ENCODE peak calls at places on chromosomes 2 and 18, in ten cellular contexts. One of them, this sample, is unnamed. For H3K4me1, the result is how much of the 10 kb centered on the place peaks cover.

GRCh38 chr2:190759749-190760213 is 110.9 kb downstream of the NAB1 start:
- DNase-seq in small intestine: peak
- DNase-seq in cardiac muscle cell: peak
- DNase-seq in A549: peak
- DNase-seq in breast epithelium: no peak
- DNase-seq in prostate gland: no peak
- DNase-seq in psoas muscle: no peak
- DNase-seq in fibroblast of lung: peak
- DNase-seq in CD4-positive, CD25-positive, alpha-beta regulatory T cell: no peak
- DNase-seq in ovary: no peak
- DNase-seq in this sample: no peak

GRCh38 chr2:33706410-33706809 is 107.3 kb upstream of the FAM98A start:
- DNase-seq in small intestine: no peak
- DNase-seq in cardiac muscle cell: no peak
- DNase-seq in A549: no peak
- DNase-seq in breast epithelium: no peak
- DNase-seq in prostate gland: no peak
- DNase-seq in psoas muscle: no peak
- DNase-seq in fibroblast of lung: no peak
- DNase-seq in CD4-positive, CD25-positive, alpha-beta regulatory T cell: no peak
- DNase-seq in ovary: no peak
- DNase-seq in this sample: no peak

GRCh38 chr2:220227272-220227920 is 600.0 kb downstream of the SLC4A3 start:
- DNase-seq in small intestine: no peak
- DNase-seq in cardiac muscle cell: peak
- DNase-seq in A549: no peak
- DNase-seq in breast epithelium: no peak
- DNase-seq in prostate gland: no peak
- DNase-seq in psoas muscle: no peak
- DNase-seq in fibroblast of lung: peak
- DNase-seq in CD4-positive, CD25-positive, alpha-beta regulatory T cell: no peak
- DNase-seq in ovary: no peak
- DNase-seq in this sample: no peak

GRCh38 chr18:3450358-3451107 is 561 bp downstream of the TGIF1 start:
- DNase-seq in small intestine: peak
- DNase-seq in cardiac muscle cell: peak
- DNase-seq in A549: peak
- DNase-seq in breast epithelium: peak
- DNase-seq in prostate gland: peak
- DNase-seq in psoas muscle: peak
- DNase-seq in fibroblast of lung: peak
- DNase-seq in CD4-positive, CD25-positive, alpha-beta regulatory T cell: peak
- DNase-seq in ovary: peak
- DNase-seq in this sample: peak

GRCh38 chr18:42114310-42114943 is 159.4 kb downstream of the PIK3C3 start:
- DNase-seq in small intestine: peak
- DNase-seq in cardiac muscle cell: peak
- DNase-seq in A549: peak
- DNase-seq in breast epithelium: no peak
- DNase-seq in prostate gland: peak
- DNase-seq in psoas muscle: peak
- DNase-seq in fibroblast of lung: peak
- DNase-seq in CD4-positive, CD25-positive, alpha-beta regulatory T cell: peak
- DNase-seq in ovary: peak
- DNase-seq in this sample: no peak

GRCh38 chr2:125679903-125680302 is 976.1 kb upstream of the GYPC start:
- DNase-seq in small intestine: no peak
- DNase-seq in cardiac muscle cell: no peak
- DNase-seq in A549: no peak
- DNase-seq in breast epithelium: no peak
- DNase-seq in prostate gland: no peak
- DNase-seq in psoas muscle: no peak
- DNase-seq in fibroblast of lung: no peak
- DNase-seq in CD4-positive, CD25-positive, alpha-beta regulatory T cell: no peak
- DNase-seq in ovary: no peak
- DNase-seq in this sample: no peak

GRCh38 chr2:109612991-109613921 is 510 bp downstream of the SEPTIN10 start:
- DNase-seq in small intestine: peak
- DNase-seq in cardiac muscle cell: peak
- DNase-seq in A549: peak
- DNase-seq in breast epithelium: no peak
- DNase-seq in prostate gland: peak
- DNase-seq in psoas muscle: peak
- DNase-seq in fibroblast of lung: peak
- DNase-seq in CD4-positive, CD25-positive, alpha-beta regulatory T cell: peak
- DNase-seq in ovary: peak
- DNase-seq in this sample: no peak

GRCh38 chr18:37956902-37957301 is 391.3 kb upstream of the CELF4 start:
- DNase-seq in small intestine: no peak
- DNase-seq in cardiac muscle cell: no peak
- DNase-seq in A549: no peak
- DNase-seq in breast epithelium: no peak
- DNase-seq in prostate gland: no peak
- DNase-seq in psoas muscle: no peak
- DNase-seq in fibroblast of lung: no peak
- DNase-seq in CD4-positive, CD25-positive, alpha-beta regulatory T cell: no peak
- DNase-seq in ovary: no peak
- DNase-seq in this sample: no peak

GRCh38 chr2:60262178-60262577 is 291.3 kb downstream of the BCL11A start:
- DNase-seq in small intestine: no peak
- DNase-seq in cardiac muscle cell: no peak
- DNase-seq in A549: no peak
- DNase-seq in breast epithelium: no peak
- DNase-seq in prostate gland: no peak
- DNase-seq in psoas muscle: no peak
- DNase-seq in fibroblast of lung: no peak
- DNase-seq in CD4-positive, CD25-positive, alpha-beta regulatory T cell: no peak
- DNase-seq in ovary: no peak
- DNase-seq in this sample: no peak

GRCh38 chr2:11658623-11659475 is 11.1 kb downstream of the NTSR2 start:
- DNase-seq in small intestine: no peak
- DNase-seq in cardiac muscle cell: no peak
- DNase-seq in A549: peak
- DNase-seq in breast epithelium: no peak
- DNase-seq in prostate gland: no peak
- DNase-seq in psoas muscle: peak
- DNase-seq in fibroblast of lung: no peak
- DNase-seq in CD4-positive, CD25-positive, alpha-beta regulatory T cell: no peak
- DNase-seq in ovary: no peak
- DNase-seq in this sample: no peak

GRCh38 chr18:42164556-42164955 is 209.5 kb downstream of the PIK3C3 start:
- DNase-seq in small intestine: no peak
- DNase-seq in cardiac muscle cell: peak
- DNase-seq in A549: no peak
- DNase-seq in breast epithelium: no peak
- DNase-seq in prostate gland: no peak
- DNase-seq in psoas muscle: no peak
- DNase-seq in fibroblast of lung: peak
- DNase-seq in CD4-positive, CD25-positive, alpha-beta regulatory T cell: no peak
- DNase-seq in ovary: no peak
- DNase-seq in this sample: no peak

GRCh38 chr2:201909348-201909747 is 103.0 kb downstream of the CDK15 start:
- DNase-seq in small intestine: no peak
- DNase-seq in cardiac muscle cell: peak
- DNase-seq in A549: peak
- DNase-seq in breast epithelium: no peak
- DNase-seq in prostate gland: no peak
- DNase-seq in psoas muscle: no peak
- DNase-seq in fibroblast of lung: peak
- DNase-seq in CD4-positive, CD25-positive, alpha-beta regulatory T cell: no peak
- DNase-seq in ovary: no peak
- DNase-seq in this sample: no peak

GRCh38 chr2:193743089-193743488 is 1548.4 kb upstream of the TMEFF2 start:
- DNase-seq in small intestine: no peak
- DNase-seq in cardiac muscle cell: no peak
- DNase-seq in A549: no peak
- DNase-seq in breast epithelium: no peak
- DNase-seq in prostate gland: no peak
- DNase-seq in psoas muscle: no peak
- DNase-seq in fibroblast of lung: no peak
- DNase-seq in CD4-positive, CD25-positive, alpha-beta regulatory T cell: no peak
- DNase-seq in ovary: no peak
- DNase-seq in this sample: no peak

GRCh38 chr2:54386993-54387590 is 69.0 kb upstream of the SPTBN1 start:
- DNase-seq in small intestine: no peak
- DNase-seq in cardiac muscle cell: peak
- DNase-seq in A549: no peak
- DNase-seq in breast epithelium: no peak
- DNase-seq in prostate gland: no peak
- DNase-seq in psoas muscle: peak
- DNase-seq in fibroblast of lung: peak
- DNase-seq in CD4-positive, CD25-positive, alpha-beta regulatory T cell: no peak
- DNase-seq in ovary: no peak
- DNase-seq in this sample: no peak

GRCh38 chr2:231925303-231926179 is 655 bp downstream of the NPPC start:
- DNase-seq in small intestine: peak
- DNase-seq in cardiac muscle cell: peak
- DNase-seq in A549: peak
- DNase-seq in breast epithelium: peak
- DNase-seq in prostate gland: peak
- DNase-seq in psoas muscle: peak
- DNase-seq in fibroblast of lung: peak
- DNase-seq in CD4-positive, CD25-positive, alpha-beta regulatory T cell: peak
- DNase-seq in ovary: peak
- DNase-seq in this sample: peak
- H3K4me3 ChIP-seq in small intestine: no peak
- H3K4me3 ChIP-seq in cardiac muscle cell: peak
- H3K4me3 ChIP-seq in A549: peak
- H3K4me3 ChIP-seq in breast epithelium: peak
- H3K4me3 ChIP-seq in prostate gland: peak
- H3K4me3 ChIP-seq in psoas muscle: peak
- H3K4me3 ChIP-seq in fibroblast of lung: no peak
- H3K4me3 ChIP-seq in CD4-positive, CD25-positive, alpha-beta regulatory T cell: no peak
- H3K4me3 ChIP-seq in ovary: peak
- H3K4me3 ChIP-seq in this sample: peak

GRCh38 chr2:238124488-238125126 is 13.9 kb upstream of the KLHL30 start:
- DNase-seq in small intestine: no peak
- DNase-seq in cardiac muscle cell: no peak
- DNase-seq in A549: no peak
- DNase-seq in breast epithelium: no peak
- DNase-seq in prostate gland: no peak
- DNase-seq in psoas muscle: no peak
- DNase-seq in fibroblast of lung: no peak
- DNase-seq in CD4-positive, CD25-positive, alpha-beta regulatory T cell: no peak
- DNase-seq in ovary: no peak
- DNase-seq in this sample: no peak

GRCh38 chr2:238127165-238128060 is 11.1 kb upstream of the KLHL30 start:
- DNase-seq in small intestine: no peak
- DNase-seq in cardiac muscle cell: peak
- DNase-seq in A549: peak
- DNase-seq in breast epithelium: no peak
- DNase-seq in prostate gland: no peak
- DNase-seq in psoas muscle: peak
- DNase-seq in fibroblast of lung: peak
- DNase-seq in CD4-positive, CD25-positive, alpha-beta regulatory T cell: no peak
- DNase-seq in ovary: no peak
- DNase-seq in this sample: no peak

GRCh38 chr2:238125127-238125885 is 13.2 kb upstream of the KLHL30 start:
- DNase-seq in small intestine: no peak
- DNase-seq in cardiac muscle cell: no peak
- DNase-seq in A549: no peak
- DNase-seq in breast epithelium: no peak
- DNase-seq in prostate gland: no peak
- DNase-seq in psoas muscle: peak
- DNase-seq in fibroblast of lung: no peak
- DNase-seq in CD4-positive, CD25-positive, alpha-beta regulatory T cell: no peak
- DNase-seq in ovary: no peak
- DNase-seq in this sample: no peak

GRCh38 chr2:238126775-238127164 is 11.7 kb upstream of the KLHL30 start:
- DNase-seq in small intestine: no peak
- DNase-seq in cardiac muscle cell: no peak
- DNase-seq in A549: no peak
- DNase-seq in breast epithelium: no peak
- DNase-seq in prostate gland: no peak
- DNase-seq in psoas muscle: no peak
- DNase-seq in fibroblast of lung: no peak
- DNase-seq in CD4-positive, CD25-positive, alpha-beta regulatory T cell: no peak
- DNase-seq in ovary: no peak
- DNase-seq in this sample: no peak

GRCh38 chr2:238126338-238126737 is 12.1 kb upstream of the KLHL30 start:
- DNase-seq in small intestine: no peak
- DNase-seq in cardiac muscle cell: no peak
- DNase-seq in A549: no peak
- DNase-seq in breast epithelium: no peak
- DNase-seq in prostate gland: no peak
- DNase-seq in psoas muscle: no peak
- DNase-seq in fibroblast of lung: no peak
- DNase-seq in CD4-positive, CD25-positive, alpha-beta regulatory T cell: no peak
- DNase-seq in ovary: no peak
- DNase-seq in this sample: no peak
- H3K27ac ChIP-seq in small intestine: no peak
- H3K27ac ChIP-seq in cardiac muscle cell: no peak
- H3K27ac ChIP-seq in A549: no peak
- H3K27ac ChIP-seq in breast epithelium: no peak
- H3K27ac ChIP-seq in prostate gland: no peak
- H3K27ac ChIP-seq in psoas muscle: no peak
- H3K27ac ChIP-seq in fibroblast of lung: no peak
- H3K27ac ChIP-seq in CD4-positive, CD25-positive, alpha-beta regulatory T cell: no peak
- H3K27ac ChIP-seq in ovary: no peak
- H3K27ac ChIP-seq in this sample: no peak

GRCh38 chr2:39491653-39492052 is 54.6 kb upstream of the MAP4K3 start:
- DNase-seq in small intestine: no peak
- DNase-seq in cardiac muscle cell: no peak
- DNase-seq in A549: no peak
- DNase-seq in breast epithelium: no peak
- DNase-seq in prostate gland: no peak
- DNase-seq in psoas muscle: no peak
- DNase-seq in fibroblast of lung: no peak
- DNase-seq in CD4-positive, CD25-positive, alpha-beta regulatory T cell: no peak
- DNase-seq in ovary: no peak
- DNase-seq in this sample: no peak
- H3K4me1 ChIP-seq in small intestine: under half
- H3K4me1 ChIP-seq in cardiac muscle cell: under half
- H3K4me1 ChIP-seq in A549: half or more
- H3K4me1 ChIP-seq in breast epithelium: under half
- H3K4me1 ChIP-seq in prostate gland: under half
- H3K4me1 ChIP-seq in psoas muscle: under half
- H3K4me1 ChIP-seq in fibroblast of lung: under half
- H3K4me1 ChIP-seq in CD4-positive, CD25-positive, alpha-beta regulatory T cell: under half
- H3K4me1 ChIP-seq in ovary: under half
- H3K4me1 ChIP-seq in this sample: under half

DNA sequence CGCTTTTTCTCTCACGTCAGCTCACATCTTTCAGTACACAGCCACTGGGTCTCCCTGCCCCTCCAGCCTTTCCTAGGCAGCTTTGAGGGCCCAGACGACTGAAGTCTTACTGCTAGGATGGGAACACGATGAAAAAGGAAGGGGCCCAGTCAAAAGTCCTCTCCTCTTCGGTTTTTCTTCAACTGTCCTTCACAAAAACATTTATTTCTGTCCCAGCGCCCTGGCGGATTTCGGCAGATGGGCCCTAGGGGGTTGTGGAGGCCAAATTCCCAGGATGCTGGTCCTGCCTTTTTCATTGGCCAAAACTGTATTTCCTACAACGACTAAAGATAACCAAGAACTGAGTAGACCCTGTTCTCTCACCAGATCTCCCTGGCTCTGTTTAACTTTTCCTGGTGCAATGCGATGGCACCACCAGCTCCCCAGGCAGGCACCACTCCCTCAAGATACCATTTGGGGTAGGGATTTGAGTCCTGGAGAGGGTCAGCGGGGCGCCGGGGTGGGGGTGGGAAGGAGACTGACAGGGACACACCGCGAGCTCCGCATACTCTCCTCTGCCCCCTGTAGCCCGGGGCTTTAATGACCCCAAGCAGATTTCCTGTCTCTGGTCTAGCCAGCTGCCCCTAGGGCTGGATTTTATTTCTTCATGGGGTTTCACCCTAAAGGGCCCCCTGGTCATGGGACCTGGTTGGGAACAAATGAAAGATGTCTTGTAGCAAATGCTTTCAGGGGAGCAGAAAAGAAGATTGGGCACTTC is 7.4 kb downstream of the SIX2 start:
- DNase-seq in small intestine: no peak
- DNase-seq in cardiac muscle cell: no peak
- DNase-seq in A549: no peak
- DNase-seq in breast epithelium: no peak
- DNase-seq in prostate gland: no peak
- DNase-seq in psoas muscle: no peak
- DNase-seq in fibroblast of lung: no peak
- DNase-seq in CD4-positive, CD25-positive, alpha-beta regulatory T cell: no peak
- DNase-seq in ovary: no peak
- DNase-seq in this sample: no peak
- H3K4me3 ChIP-seq in small intestine: no peak
- H3K4me3 ChIP-seq in cardiac muscle cell: peak
- H3K4me3 ChIP-seq in A549: no peak
- H3K4me3 ChIP-seq in breast epithelium: peak
- H3K4me3 ChIP-seq in prostate gland: peak
- H3K4me3 ChIP-seq in psoas muscle: peak
- H3K4me3 ChIP-seq in fibroblast of lung: peak
- H3K4me3 ChIP-seq in CD4-positive, CD25-positive, alpha-beta regulatory T cell: no peak
- H3K4me3 ChIP-seq in ovary: no peak
- H3K4me3 ChIP-seq in this sample: no peak

This sample was measured in effector memory CD4-positive, alpha-beta T cell.